ENCODE peak calls at places on chromosomes 16 and 17, in nine cellular contexts. One of them, this sample, is unnamed.

GRCh38 chr17:40459646-40460584 is 16.7 kb downstream of the IGFBP4 start:
- DNase-seq in endothelial cell of umbilical vein: no peak
- DNase-seq in stomach: no peak
- DNase-seq in SK-N-SH: peak; percentile 54
- DNase-seq in HepG2: no peak
- DNase-seq in GM23338: no peak
- DNase-seq in GM12878: no peak
- DNase-seq in transverse colon: no peak
- DNase-seq in sigmoid colon: peak; percentile 71
- DNase-seq in this sample: no peak

GRCh38 chr17:32240745-32241144 is 24.9 kb upstream of the RHBDL3 start:
- DNase-seq in endothelial cell of umbilical vein: no peak
- DNase-seq in sigmoid colon: no peak
- DNase-seq in SK-N-SH: no peak
- DNase-seq in transverse colon: no peak
- DNase-seq in GM12878: no peak
- DNase-seq in GM23338: peak; percentile 64
- DNase-seq in stomach: no peak
- DNase-seq in HepG2: no peak
- DNase-seq in this sample: no peak

GRCh38 chr16:76193851-76194620 is 83.2 kb upstream of the CNTNAP4 start:
- DNase-seq in sigmoid colon: no peak
- DNase-seq in transverse colon: no peak
- DNase-seq in GM12878: no peak
- DNase-seq in GM23338: no peak
- DNase-seq in HepG2: no peak
- DNase-seq in endothelial cell of umbilical vein: no peak
- DNase-seq in SK-N-SH: no peak
- DNase-seq in stomach: no peak
- DNase-seq in this sample: no peak

GRCh38 chr16:11094838-11095565 is 150.6 kb downstream of the CLEC16A start:
- DNase-seq in SK-N-SH: no peak
- DNase-seq in GM23338: no peak
- DNase-seq in sigmoid colon: no peak
- DNase-seq in transverse colon: no peak
- DNase-seq in endothelial cell of umbilical vein: no peak
- DNase-seq in stomach: no peak
- DNase-seq in HepG2: no peak
- DNase-seq in GM12878: no peak
- DNase-seq in this sample: no peak

GRCh38 chr17:42623732-42624596 is 14.5 kb downstream of the TUBG1 start:
- DNase-seq in sigmoid colon: no peak
- DNase-seq in transverse colon: peak; percentile 42
- DNase-seq in GM23338: no peak
- DNase-seq in GM12878: no peak
- DNase-seq in endothelial cell of umbilical vein: peak; percentile 57
- DNase-seq in stomach: peak; percentile 81
- DNase-seq in SK-N-SH: no peak
- DNase-seq in HepG2: no peak
- DNase-seq in this sample: no peak

GRCh38 chr16:54242199-54242598 is 44.4 kb downstream of the IRX3 start:
- DNase-seq in transverse colon: no peak
- DNase-seq in HepG2: peak; percentile 53
- DNase-seq in SK-N-SH: peak; percentile 36
- DNase-seq in GM23338: peak; percentile 76
- DNase-seq in endothelial cell of umbilical vein: peak; percentile 4
- DNase-seq in stomach: no peak
- DNase-seq in sigmoid colon: no peak
- DNase-seq in GM12878: no peak
- DNase-seq in this sample: no peak

GRCh38 chr16:22634913-22635312 is 124.2 kb downstream of the NPIPB5 start:
- DNase-seq in transverse colon: no peak
- DNase-seq in GM23338: peak; percentile 95
- DNase-seq in sigmoid colon: no peak
- DNase-seq in endothelial cell of umbilical vein: no peak
- DNase-seq in SK-N-SH: no peak
- DNase-seq in GM12878: no peak
- DNase-seq in stomach: no peak
- DNase-seq in HepG2: no peak
- DNase-seq in this sample: no peak

GRCh38 chr17:7916799-7917198 is 710 bp upstream of the RNF227 start:
- DNase-seq in GM12878: no peak
- DNase-seq in transverse colon: no peak
- DNase-seq in sigmoid colon: no peak
- DNase-seq in GM23338: no peak
- DNase-seq in stomach: no peak
- DNase-seq in HepG2: peak; percentile 5
- DNase-seq in SK-N-SH: no peak
- DNase-seq in endothelial cell of umbilical vein: no peak
- DNase-seq in this sample: no peak

GRCh38 chr16:66547101-66547989 is 2.6 kb downstream of the TK2 start:
- DNase-seq in endothelial cell of umbilical vein: no peak
- DNase-seq in GM12878: no peak
- DNase-seq in transverse colon: no peak
- DNase-seq in sigmoid colon: no peak
- DNase-seq in GM23338: no peak
- DNase-seq in SK-N-SH: no peak
- DNase-seq in stomach: no peak
- DNase-seq in HepG2: no peak
- DNase-seq in this sample: no peak

GRCh38 chr17:47829870-47830269 is 1.5 kb downstream of the MRPL10 start:
- DNase-seq in sigmoid colon: no peak
- DNase-seq in HepG2: no peak
- DNase-seq in SK-N-SH: no peak
- DNase-seq in transverse colon: no peak
- DNase-seq in GM23338: no peak
- DNase-seq in GM12878: no peak
- DNase-seq in stomach: no peak
- DNase-seq in endothelial cell of umbilical vein: no peak
- DNase-seq in this sample: no peak

GRCh38 chr17:30332057-30332542 is 1.8 kb downstream of the TMIGD1 start:
- DNase-seq in endothelial cell of umbilical vein: no peak
- DNase-seq in transverse colon: peak; percentile 24
- DNase-seq in SK-N-SH: no peak
- DNase-seq in GM23338: no peak
- DNase-seq in sigmoid colon: no peak
- DNase-seq in GM12878: peak; percentile 72
- DNase-seq in HepG2: peak; percentile 88
- DNase-seq in stomach: no peak
- DNase-seq in this sample: no peak

GRCh38 chr16:31179153-31179746 is 689 bp upstream of the FUS start:
- DNase-seq in HepG2: no peak
- DNase-seq in transverse colon: no peak
- DNase-seq in SK-N-SH: no peak
- DNase-seq in stomach: no peak
- DNase-seq in GM12878: no peak
- DNase-seq in GM23338: no peak
- DNase-seq in endothelial cell of umbilical vein: no peak
- DNase-seq in sigmoid colon: no peak
- DNase-seq in this sample: no peak

GRCh38 chr16:50837324-50837723 is 95.4 kb downstream of the CYLD start:
- DNase-seq in endothelial cell of umbilical vein: no peak
- DNase-seq in transverse colon: no peak
- DNase-seq in stomach: no peak
- DNase-seq in sigmoid colon: no peak
- DNase-seq in SK-N-SH: no peak
- DNase-seq in GM23338: no peak
- DNase-seq in GM12878: no peak
- DNase-seq in HepG2: no peak
- DNase-seq in this sample: no peak

GRCh38 chr16:80580109-80580832 is 39.5 kb downstream of the DYNLRB2 start:
- DNase-seq in SK-N-SH: no peak
- DNase-seq in GM12878: peak; percentile 89
- DNase-seq in sigmoid colon: no peak
- DNase-seq in HepG2: no peak
- DNase-seq in stomach: no peak
- DNase-seq in GM23338: peak; percentile 9
- DNase-seq in endothelial cell of umbilical vein: no peak
- DNase-seq in transverse colon: no peak
- DNase-seq in this sample: peak; percentile 43

DNA sequence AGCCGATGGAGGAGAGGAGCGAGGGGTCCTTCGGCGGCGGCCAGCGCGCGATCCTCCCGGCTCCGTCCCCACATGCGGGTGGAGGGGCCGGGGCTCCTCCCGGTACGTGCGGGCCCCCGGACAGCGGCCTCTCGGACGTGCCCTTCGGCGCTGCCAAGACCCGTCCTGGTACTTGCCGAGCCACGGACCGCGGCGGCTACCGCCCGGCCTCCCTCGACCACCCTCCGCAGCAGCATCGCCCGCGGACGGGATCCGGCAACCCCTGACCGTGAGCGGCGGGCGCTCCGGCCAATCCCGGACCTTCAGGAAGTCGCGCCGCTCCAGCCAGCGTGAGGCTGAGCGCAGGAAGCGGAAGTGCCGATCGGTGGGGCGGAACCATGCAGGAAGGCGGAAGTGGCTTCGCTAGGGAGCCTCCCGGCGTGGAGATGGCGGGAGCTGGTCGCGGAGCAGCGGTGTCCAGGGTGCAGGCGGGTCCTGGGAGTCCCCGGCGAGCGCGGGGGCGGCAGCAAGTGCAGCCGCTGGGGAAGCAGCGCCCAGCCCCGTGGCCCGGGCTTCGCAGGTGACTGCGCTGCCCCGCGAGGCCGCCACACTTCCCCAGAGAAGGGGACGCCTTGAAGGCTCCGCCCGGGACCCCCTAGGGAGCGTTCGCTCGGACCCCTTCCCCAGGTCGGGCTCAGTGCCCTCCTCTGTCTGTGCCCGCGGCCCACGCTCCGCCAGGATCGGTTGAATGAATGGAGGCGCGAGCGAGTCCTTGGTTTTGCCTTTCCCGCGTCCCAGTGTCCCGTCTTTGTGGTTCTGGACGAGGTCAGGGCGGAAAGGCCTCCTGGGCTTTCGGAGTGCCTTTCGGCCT is at the start of the genes CCDC137 and OXLD1:
- DNase-seq in endothelial cell of umbilical vein: peak; percentile 95
- DNase-seq in transverse colon: peak; percentile 97
- DNase-seq in GM12878: peak; percentile 76
- DNase-seq in GM23338: peak; percentile 99
- DNase-seq in stomach: peak; percentile 98
- DNase-seq in sigmoid colon: peak; percentile 98
- DNase-seq in HepG2: peak; percentile 94
- DNase-seq in SK-N-SH: peak; percentile 100
- DNase-seq in this sample: peak; percentile 98
- TF ChIP-seq POLR2AphosphoS5 in endothelial cell of umbilical vein: peak; percentile 97
- TF ChIP-seq POLR2AphosphoS5 in transverse colon: peak; percentile 83
- TF ChIP-seq POLR2AphosphoS5 in GM12878: peak; percentile 96
- TF ChIP-seq POLR2AphosphoS5 in GM23338: peak; percentile 98
- TF ChIP-seq POLR2AphosphoS5 in stomach: peak; percentile 88
- TF ChIP-seq POLR2AphosphoS5 in sigmoid colon: peak; percentile 82
- TF ChIP-seq POLR2AphosphoS5 in HepG2: peak; percentile 94
- TF ChIP-seq POLR2AphosphoS5 in SK-N-SH: peak; percentile 97
- TF ChIP-seq POLR2AphosphoS5 in this sample: peak; percentile 97

DNA sequence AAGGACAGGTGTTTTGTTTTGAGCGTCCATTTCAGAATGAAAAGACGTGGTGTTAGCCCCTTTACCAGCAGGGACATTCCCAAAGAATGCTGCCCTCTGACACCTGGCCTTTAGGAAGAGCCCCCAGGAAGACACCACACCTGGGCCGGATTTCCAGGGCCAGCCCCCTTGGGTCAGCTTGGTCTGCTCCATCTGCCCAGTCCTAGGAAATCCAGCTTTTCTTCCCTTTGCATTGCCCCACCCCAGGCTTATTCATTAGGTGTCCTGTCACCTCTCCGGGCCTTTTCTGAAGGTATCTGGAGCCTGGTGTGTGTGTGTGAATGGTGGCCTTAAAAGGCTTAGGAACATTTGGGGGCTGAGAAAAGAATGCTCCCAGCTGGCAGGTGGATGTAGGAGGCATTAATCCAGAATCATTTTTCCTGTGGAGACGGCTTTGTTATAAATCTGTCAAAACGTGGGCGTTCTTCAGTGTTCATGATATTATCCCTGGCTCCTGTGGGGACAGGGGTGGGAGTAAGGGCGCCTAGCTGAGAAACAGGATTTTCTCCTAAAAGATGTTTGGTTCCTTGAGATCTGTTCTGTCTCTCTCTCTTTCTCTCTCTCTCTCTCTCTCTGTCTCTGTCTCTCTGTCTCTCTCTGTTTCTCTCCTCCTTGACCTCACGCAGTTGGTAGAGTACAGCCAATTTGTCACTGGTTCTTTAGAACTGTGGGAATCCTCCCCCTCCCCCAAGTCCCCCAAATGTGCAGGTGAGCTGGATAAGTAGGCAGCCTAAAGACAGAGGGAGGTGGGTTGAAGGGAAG is 84.0 kb downstream of the NTN1 start:
- DNase-seq in GM23338: no peak
- DNase-seq in stomach: no peak
- DNase-seq in transverse colon: no peak
- DNase-seq in GM12878: no peak
- DNase-seq in SK-N-SH: no peak
- DNase-seq in sigmoid colon: no peak
- DNase-seq in endothelial cell of umbilical vein: no peak
- DNase-seq in HepG2: no peak
- DNase-seq in this sample: no peak
- TF ChIP-seq POLR2AphosphoS5 in GM23338: no peak
- TF ChIP-seq POLR2AphosphoS5 in stomach: no peak
- TF ChIP-seq POLR2AphosphoS5 in transverse colon: no peak
- TF ChIP-seq POLR2AphosphoS5 in GM12878: no peak
- TF ChIP-seq POLR2AphosphoS5 in SK-N-SH: no peak
- TF ChIP-seq POLR2AphosphoS5 in sigmoid colon: no peak
- TF ChIP-seq POLR2AphosphoS5 in endothelial cell of umbilical vein: no peak
- TF ChIP-seq POLR2AphosphoS5 in HepG2: no peak
- TF ChIP-seq POLR2AphosphoS5 in this sample: no peak

GRCh38 chr17:78966906-78967600 is 12.7 kb downstream of the LGALS3BP start:
- DNase-seq in GM23338: no peak
- DNase-seq in transverse colon: no peak
- DNase-seq in sigmoid colon: no peak
- DNase-seq in GM12878: no peak
- DNase-seq in HepG2: no peak
- DNase-seq in endothelial cell of umbilical vein: no peak
- DNase-seq in SK-N-SH: no peak
- DNase-seq in stomach: no peak
- DNase-seq in this sample: no peak
- TF ChIP-seq POLR2AphosphoS5 in GM23338: no peak
- TF ChIP-seq POLR2AphosphoS5 in transverse colon: no peak
- TF ChIP-seq POLR2AphosphoS5 in sigmoid colon: no peak
- TF ChIP-seq POLR2AphosphoS5 in GM12878: no peak
- TF ChIP-seq POLR2AphosphoS5 in HepG2: no peak
- TF ChIP-seq POLR2AphosphoS5 in endothelial cell of umbilical vein: no peak
- TF ChIP-seq POLR2AphosphoS5 in SK-N-SH: no peak
- TF ChIP-seq POLR2AphosphoS5 in stomach: no peak
- TF ChIP-seq POLR2AphosphoS5 in this sample: no peak

GRCh38 chr16:87855852-87856715 is 13.2 kb downstream of the SLC7A5 start:
- DNase-seq in HepG2: peak; percentile 83
- DNase-seq in stomach: peak; percentile 86
- DNase-seq in sigmoid colon: peak; percentile 91
- DNase-seq in transverse colon: peak; percentile 85
- DNase-seq in endothelial cell of umbilical vein: no peak
- DNase-seq in GM12878: no peak
- DNase-seq in GM23338: no peak
- DNase-seq in SK-N-SH: peak; percentile 75
- DNase-seq in this sample: no peak
- TF ChIP-seq POLR2AphosphoS5 in HepG2: peak; percentile 46
- TF ChIP-seq POLR2AphosphoS5 in stomach: peak; percentile 64
- TF ChIP-seq POLR2AphosphoS5 in sigmoid colon: peak; percentile 48
- TF ChIP-seq POLR2AphosphoS5 in transverse colon: peak; percentile 70
- TF ChIP-seq POLR2AphosphoS5 in endothelial cell of umbilical vein: no peak
- TF ChIP-seq POLR2AphosphoS5 in GM12878: no peak
- TF ChIP-seq POLR2AphosphoS5 in GM23338: no peak
- TF ChIP-seq POLR2AphosphoS5 in SK-N-SH: no peak
- TF ChIP-seq POLR2AphosphoS5 in this sample: no peak